ENCODE peak calls at places on chromosomes 5 and 9, in seven cellular contexts. J is heart left ventricle, B is stomach, F is RWPE1, Q is heart right ventricle, I is SK-N-SH, D is pancreas. W is an unnamed sample.
A peak's percentile ranks its signal among the peaks of the same experiment; 100 is the strongest.

GRCh38 chr5:180784497-180785097 is 18.0 kb downstream of the MGAT1 start:
- DNase-seq in D (no peak), I (peak; percentile 75), Q (peak; percentile 77), J (peak; percentile 85), F (peak; percentile 90), B (peak; percentile 80), W (peak; percentile 83)

GRCh38 chr5:68141494-68141893 is 74.1 kb upstream of the PIK3R1 start:
- DNase-seq in F (no peak), J (no peak), D (no peak), Q (no peak), I (no peak), B (no peak), W (no peak)

GRCh38 chr9:117247271-117247670 is 167.6 kb downstream of the ASTN2 start:
- DNase-seq in D (no peak), J (no peak), F (peak; percentile 26), B (no peak), Q (no peak), I (peak; percentile 38), W (no peak)

GRCh38 chr5:133251296-133252132 is 199.7 kb downstream of the HSPA4 start:
- DNase-seq in B (peak; percentile 81), F (no peak), Q (no peak), D (peak; percentile 72), J (no peak), I (no peak), W (no peak)

GRCh38 chr9:18269561-18269960 is 204.4 kb upstream of the ADAMTSL1 start:
- DNase-seq in J (no peak), Q (no peak), I (no peak), D (no peak), B (no peak), F (no peak), W (no peak)

GRCh38 chr9:129458155-129458661 is 162.7 kb downstream of the C9orf50 start:
- DNase-seq in D (no peak), Q (peak; percentile 61), B (peak; percentile 60), J (no peak), I (no peak), F (no peak), W (no peak)

GRCh38 chr5:124397290-124397689 is 349.1 kb downstream of the ZNF608 start:
- DNase-seq in I (no peak), F (no peak), B (no peak), Q (no peak), J (no peak), D (no peak), W (no peak)

GRCh38 chr9:9352877-9353481 is 1259.8 kb downstream of the PTPRD start:
- DNase-seq in Q (no peak), J (no peak), B (no peak), F (no peak), D (no peak), I (no peak), W (no peak)

GRCh38 chr5:83564069-83564749 is 92.7 kb downstream of the VCAN start:
- DNase-seq in I (peak; percentile 13), B (no peak), J (no peak), Q (no peak), F (peak; percentile 57), D (no peak), W (no peak)

GRCh38 chr5:140631831-140632365 is 1.1 kb downstream of the CD14 start:
- DNase-seq in J (no peak), Q (no peak), F (no peak), D (peak; percentile 73), B (no peak), I (no peak), W (no peak)

GRCh38 chr9:122226758-122227575 is 1.8 kb downstream of the LHX6 start:
- DNase-seq in Q (no peak), J (no peak), D (no peak), B (no peak), F (peak; percentile 48), I (peak; percentile 69), W (no peak)

GRCh38 chr9:72589684-72590555 is 68.5 kb downstream of the TMC1 start:
- DNase-seq in D (no peak), J (no peak), Q (no peak), F (no peak), I (no peak), B (no peak), W (no peak)

GRCh38 chr5:58042933-58043606 is 416.8 kb downstream of the PLK2 start:
- DNase-seq in D (no peak), F (no peak), Q (no peak), B (no peak), J (no peak), I (no peak), W (no peak)

GRCh38 chr9:90726215-90726614 is 75.4 kb upstream of the SYK start:
- DNase-seq in I (peak; percentile 22), Q (no peak), F (no peak), J (no peak), B (no peak), D (no peak), W (no peak)

GRCh38 chr5:2992806-2993205 is 241.3 kb upstream of the IRX2 start:
- DNase-seq in I (no peak), D (no peak), B (no peak), F (no peak), J (no peak), Q (no peak), W (no peak)

GRCh38 chr9:84174486-84174885 is 166.1 kb downstream of the SLC28A3 start:
- DNase-seq in J (no peak), D (no peak), Q (no peak), I (no peak), F (no peak), B (no peak), W (no peak)

GRCh38 chr9:79220246-79220645 is 351.5 kb upstream of the TLE4 start:
- DNase-seq in F (no peak), I (no peak), J (no peak), Q (no peak), D (no peak), B (no peak), W (no peak)

GRCh38 chr9:86485359-86485758 is 131.1 kb upstream of the TUT7 start:
- DNase-seq in F (no peak), J (no peak), B (no peak), Q (no peak), I (no peak), D (no peak), W (no peak)

GRCh38 chr9:136695955-136696354 is 8.7 kb upstream of the AGPAT2 start:
- DNase-seq in I (no peak), Q (no peak), D (peak; percentile 80), B (no peak), J (no peak), F (no peak), W (no peak)

GRCh38 chr5:170306381-170306790 is 8.8 kb upstream of the LCP2 start:
- DNase-seq in J (peak; percentile 89), D (no peak), F (peak; percentile 33), Q (peak; percentile 45), I (no peak), B (peak; percentile 70), W (peak; percentile 91)
- TF ChIP-seq CTCF in J (no peak), D (no peak), F (no peak), Q (no peak), I (no peak), B (no peak), W (no peak)

GRCh38 chr9:134815435-134816214 is 65.0 kb upstream of the FCN2 start:
- DNase-seq in B (no peak), I (no peak), D (no peak), J (no peak), Q (no peak), F (no peak), W (no peak)

GRCh38 chr9:134818000-134818568 is 62.5 kb upstream of the FCN2 start:
- DNase-seq in I (no peak), J (no peak), B (no peak), D (no peak), F (no peak), Q (no peak), W (no peak)

GRCh38 chr9:134816264-134816663 is 64.3 kb upstream of the FCN2 start:
- DNase-seq in B (no peak), J (no peak), D (no peak), Q (no peak), F (no peak), I (no peak), W (no peak)

GRCh38 chr9:134820901-134821300 is 59.7 kb upstream of the FCN2 start:
- DNase-seq in F (no peak), Q (no peak), J (no peak), D (no peak), I (no peak), B (no peak), W (no peak)

GRCh38 chr9:134818591-134818990 is 62.0 kb upstream of the FCN2 start:
- DNase-seq in D (no peak), F (no peak), I (no peak), B (no peak), J (no peak), Q (no peak), W (no peak)
- TF ChIP-seq CTCF in D (no peak), F (no peak), I (no peak), B (no peak), J (no peak), Q (no peak), W (no peak)

GRCh38 chr9:92808726-92809451 is 44.3 kb upstream of the BICD2 start:
- DNase-seq in D (peak; percentile 87), Q (peak; percentile 70), B (peak; percentile 70), F (peak; percentile 74), I (peak; percentile 86), J (peak; percentile 74), W (no peak)
- TF ChIP-seq CTCF in D (no peak), Q (peak; percentile 41), B (no peak), F (peak; percentile 44), I (peak; percentile 38), J (peak; percentile 23), W (no peak)

DNA sequence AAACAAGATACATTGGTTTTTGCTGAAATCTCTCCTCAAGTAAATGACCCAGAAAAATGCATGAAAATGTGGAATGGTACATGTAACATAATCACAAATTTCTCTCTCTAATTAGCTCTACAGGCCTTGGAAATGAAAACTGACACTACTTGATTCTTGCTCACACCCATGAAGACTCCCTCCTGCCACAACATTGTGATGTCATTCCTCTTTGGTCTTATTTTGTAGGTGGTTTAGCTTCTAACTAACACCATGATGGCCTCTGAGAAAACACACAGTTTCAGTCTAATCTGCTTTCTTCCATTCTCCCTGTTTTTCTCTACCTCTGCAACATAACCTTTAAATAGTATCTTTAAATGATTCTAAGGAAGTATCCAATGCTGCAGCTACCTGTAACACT is 78.6 kb upstream of the FAM174A start:
- DNase-seq in F (no peak), D (no peak), J (no peak), B (no peak), Q (no peak), I (no peak), W (no peak)
- TF ChIP-seq CTCF in F (no peak), D (no peak), J (no peak), B (no peak), Q (no peak), I (no peak), W (no peak)

GRCh38 chr9:30774326-30774725 is 1610.1 kb upstream of the ACO1 start:
- DNase-seq in Q (no peak), J (no peak), B (no peak), D (no peak), I (no peak), F (no peak), W (no peak)
- TF ChIP-seq CTCF in Q (no peak), J (no peak), B (no peak), D (no peak), I (no peak), F (no peak), W (no peak)

GRCh38 chr5:35920890-35921289 is 17.5 kb downstream of the CAPSL start:
- DNase-seq in B (no peak), Q (no peak), J (no peak), I (peak; percentile 33), D (no peak), F (no peak), W (no peak)
- TF ChIP-seq CTCF in B (no peak), Q (no peak), J (no peak), I (peak; percentile 50), D (no peak), F (no peak), W (no peak)

W was measured in right atrium auricular region.